ENCODE peak calls at places on chromosome 18, in seven cellular contexts. One of them, this sample, is unnamed.
A peak's percentile ranks its signal among the peaks of the same experiment; 100 is the strongest.

GRCh38 chr18:60534539-60534938 is 162.0 kb upstream of the MC4R start:
- DNase-seq in GM23248: peak; percentile 58
- DNase-seq in brain microvascular endothelial cell: peak; percentile 41
- DNase-seq in transverse colon: no peak
- DNase-seq in IMR-90: peak; percentile 24
- DNase-seq in breast epithelium: no peak
- DNase-seq in effector memory CD4-positive, alpha-beta T cell: no peak
- DNase-seq in this sample: no peak

GRCh38 chr18:13381907-13382682 is 163.5 kb downstream of the LDLRAD4 start:
- DNase-seq in GM23248: peak; percentile 78
- DNase-seq in brain microvascular endothelial cell: peak; percentile 77
- DNase-seq in transverse colon: peak; percentile 66
- DNase-seq in IMR-90: peak; percentile 21
- DNase-seq in breast epithelium: peak; percentile 82
- DNase-seq in effector memory CD4-positive, alpha-beta T cell: peak; percentile 51
- DNase-seq in this sample: no peak

GRCh38 chr18:43079422-43079821 is 36.1 kb downstream of the RIT2 start:
- DNase-seq in GM23248: no peak
- DNase-seq in brain microvascular endothelial cell: no peak
- DNase-seq in transverse colon: no peak
- DNase-seq in IMR-90: no peak
- DNase-seq in breast epithelium: no peak
- DNase-seq in effector memory CD4-positive, alpha-beta T cell: no peak
- DNase-seq in this sample: no peak

GRCh38 chr18:45802814-45803492 is 22.5 kb upstream of the SIGLEC15 start:
- DNase-seq in GM23248: peak; percentile 99
- DNase-seq in brain microvascular endothelial cell: peak; percentile 97
- DNase-seq in transverse colon: no peak
- DNase-seq in IMR-90: peak; percentile 99
- DNase-seq in breast epithelium: no peak
- DNase-seq in effector memory CD4-positive, alpha-beta T cell: no peak
- DNase-seq in this sample: no peak

GRCh38 chr18:51251625-51252024 is 54.1 kb upstream of the MEX3C start:
- DNase-seq in GM23248: no peak
- DNase-seq in brain microvascular endothelial cell: no peak
- DNase-seq in transverse colon: peak; percentile 24
- DNase-seq in IMR-90: no peak
- DNase-seq in breast epithelium: no peak
- DNase-seq in effector memory CD4-positive, alpha-beta T cell: no peak
- DNase-seq in this sample: no peak

GRCh38 chr18:13353424-13353823 is 134.9 kb downstream of the LDLRAD4 start:
- DNase-seq in GM23248: no peak
- DNase-seq in brain microvascular endothelial cell: no peak
- DNase-seq in transverse colon: no peak
- DNase-seq in IMR-90: no peak
- DNase-seq in breast epithelium: no peak
- DNase-seq in effector memory CD4-positive, alpha-beta T cell: no peak
- DNase-seq in this sample: no peak

GRCh38 chr18:45850021-45850420 is 24.5 kb downstream of the SIGLEC15 start:
- DNase-seq in GM23248: peak; percentile 48
- DNase-seq in brain microvascular endothelial cell: peak; percentile 35
- DNase-seq in transverse colon: no peak
- DNase-seq in IMR-90: no peak
- DNase-seq in breast epithelium: no peak
- DNase-seq in effector memory CD4-positive, alpha-beta T cell: no peak
- DNase-seq in this sample: peak; percentile 37

GRCh38 chr18:31227497-31228229 is 65.0 kb upstream of the DSC1 start:
- DNase-seq in GM23248: no peak
- DNase-seq in brain microvascular endothelial cell: no peak
- DNase-seq in transverse colon: no peak
- DNase-seq in IMR-90: no peak
- DNase-seq in breast epithelium: no peak
- DNase-seq in effector memory CD4-positive, alpha-beta T cell: no peak
- DNase-seq in this sample: no peak

GRCh38 chr18:5894613-5895299 is 566 bp downstream of the TMEM200C start:
- DNase-seq in GM23248: peak; percentile 31
- DNase-seq in brain microvascular endothelial cell: no peak
- DNase-seq in transverse colon: no peak
- DNase-seq in IMR-90: peak; percentile 18
- DNase-seq in breast epithelium: peak; percentile 18
- DNase-seq in effector memory CD4-positive, alpha-beta T cell: no peak
- DNase-seq in this sample: peak; percentile 17

GRCh38 chr18:12839057-12839525 is 44.9 kb downstream of the PTPN2 start:
- DNase-seq in GM23248: peak; percentile 16
- DNase-seq in brain microvascular endothelial cell: no peak
- DNase-seq in transverse colon: no peak
- DNase-seq in IMR-90: no peak
- DNase-seq in breast epithelium: no peak
- DNase-seq in effector memory CD4-positive, alpha-beta T cell: no peak
- DNase-seq in this sample: no peak

GRCh38 chr18:39600894-39601293 is 2035.3 kb upstream of the CELF4 start:
- DNase-seq in GM23248: no peak
- DNase-seq in brain microvascular endothelial cell: no peak
- DNase-seq in transverse colon: no peak
- DNase-seq in IMR-90: no peak
- DNase-seq in breast epithelium: no peak
- DNase-seq in effector memory CD4-positive, alpha-beta T cell: no peak
- DNase-seq in this sample: no peak

GRCh38 chr18:22691988-22692710 is 241.0 kb upstream of the RBBP8 start:
- DNase-seq in GM23248: peak; percentile 95
- DNase-seq in brain microvascular endothelial cell: peak; percentile 95
- DNase-seq in transverse colon: no peak
- DNase-seq in IMR-90: peak; percentile 95
- DNase-seq in breast epithelium: no peak
- DNase-seq in effector memory CD4-positive, alpha-beta T cell: no peak
- DNase-seq in this sample: no peak

GRCh38 chr18:79949571-79950439 is 1.6 kb downstream of the SLC66A2 start:
- DNase-seq in GM23248: peak; percentile 20
- DNase-seq in brain microvascular endothelial cell: no peak
- DNase-seq in transverse colon: peak; percentile 43
- DNase-seq in IMR-90: no peak
- DNase-seq in breast epithelium: no peak
- DNase-seq in effector memory CD4-positive, alpha-beta T cell: no peak
- DNase-seq in this sample: no peak

GRCh38 chr18:43978174-43978573 is 700.9 kb upstream of the SYT4 start:
- DNase-seq in GM23248: no peak
- DNase-seq in brain microvascular endothelial cell: no peak
- DNase-seq in transverse colon: no peak
- DNase-seq in IMR-90: no peak
- DNase-seq in breast epithelium: no peak
- DNase-seq in effector memory CD4-positive, alpha-beta T cell: no peak
- DNase-seq in this sample: no peak

GRCh38 chr18:7038330-7038846 is 79.2 kb downstream of the LAMA1 start:
- DNase-seq in GM23248: peak; percentile 100
- DNase-seq in brain microvascular endothelial cell: peak; percentile 99
- DNase-seq in transverse colon: peak; percentile 60
- DNase-seq in IMR-90: peak; percentile 99
- DNase-seq in breast epithelium: peak; percentile 96
- DNase-seq in effector memory CD4-positive, alpha-beta T cell: no peak
- DNase-seq in this sample: peak; percentile 93

GRCh38 chr18:36950282-36950681 is 121.4 kb downstream of the KIAA1328 start:
- DNase-seq in GM23248: no peak
- DNase-seq in brain microvascular endothelial cell: no peak
- DNase-seq in transverse colon: no peak
- DNase-seq in IMR-90: no peak
- DNase-seq in breast epithelium: no peak
- DNase-seq in effector memory CD4-positive, alpha-beta T cell: no peak
- DNase-seq in this sample: no peak

GRCh38 chr18:23619388-23619873 is 33.1 kb upstream of the NPC1 start:
- DNase-seq in GM23248: peak; percentile 55
- DNase-seq in brain microvascular endothelial cell: no peak
- DNase-seq in transverse colon: peak; percentile 17
- DNase-seq in IMR-90: no peak
- DNase-seq in breast epithelium: no peak
- DNase-seq in effector memory CD4-positive, alpha-beta T cell: no peak
- DNase-seq in this sample: no peak

GRCh38 chr18:2111456-2111855 is 459.8 kb downstream of the METTL4 start:
- DNase-seq in GM23248: peak; percentile 20
- DNase-seq in brain microvascular endothelial cell: peak; percentile 22
- DNase-seq in transverse colon: no peak
- DNase-seq in IMR-90: no peak
- DNase-seq in breast epithelium: no peak
- DNase-seq in effector memory CD4-positive, alpha-beta T cell: no peak
- DNase-seq in this sample: no peak

GRCh38 chr18:31247574-31248199 is 70.3 kb upstream of the DSG1 start:
- DNase-seq in GM23248: no peak
- DNase-seq in brain microvascular endothelial cell: peak; percentile 35
- DNase-seq in transverse colon: no peak
- DNase-seq in IMR-90: peak; percentile 9
- DNase-seq in breast epithelium: no peak
- DNase-seq in effector memory CD4-positive, alpha-beta T cell: no peak
- DNase-seq in this sample: no peak

GRCh38 chr18:3305354-3305762 is 43.4 kb downstream of the MYL12B start:
- DNase-seq in GM23248: peak; percentile 98
- DNase-seq in brain microvascular endothelial cell: peak; percentile 98
- DNase-seq in transverse colon: no peak
- DNase-seq in IMR-90: peak; percentile 100
- DNase-seq in breast epithelium: peak; percentile 82
- DNase-seq in effector memory CD4-positive, alpha-beta T cell: peak; percentile 52
- DNase-seq in this sample: no peak

GRCh38 chr18:3305933-3306332 is 44.0 kb downstream of the MYL12B start:
- DNase-seq in GM23248: peak; percentile 41
- DNase-seq in brain microvascular endothelial cell: peak; percentile 93
- DNase-seq in transverse colon: no peak
- DNase-seq in IMR-90: peak; percentile 88
- DNase-seq in breast epithelium: peak; percentile 51
- DNase-seq in effector memory CD4-positive, alpha-beta T cell: no peak
- DNase-seq in this sample: no peak

GRCh38 chr18:48930926-48931325 is 19.8 kb downstream of the SMAD7 start:
- DNase-seq in GM23248: peak; percentile 12
- DNase-seq in brain microvascular endothelial cell: no peak
- DNase-seq in transverse colon: no peak
- DNase-seq in IMR-90: no peak
- DNase-seq in breast epithelium: no peak
- DNase-seq in effector memory CD4-positive, alpha-beta T cell: no peak
- DNase-seq in this sample: no peak

GRCh38 chr18:48928787-48929186 is 22.0 kb downstream of the SMAD7 start:
- DNase-seq in GM23248: peak; percentile 75
- DNase-seq in brain microvascular endothelial cell: no peak
- DNase-seq in transverse colon: peak; percentile 86
- DNase-seq in IMR-90: peak; percentile 42
- DNase-seq in breast epithelium: no peak
- DNase-seq in effector memory CD4-positive, alpha-beta T cell: peak; percentile 81
- DNase-seq in this sample: no peak

GRCh38 chr18:48927286-48928080 is 23.3 kb downstream of the SMAD7 start:
- DNase-seq in GM23248: peak; percentile 20
- DNase-seq in brain microvascular endothelial cell: no peak
- DNase-seq in transverse colon: no peak
- DNase-seq in IMR-90: no peak
- DNase-seq in breast epithelium: no peak
- DNase-seq in effector memory CD4-positive, alpha-beta T cell: no peak
- DNase-seq in this sample: no peak

GRCh38 chr18:48929951-48930713 is 20.6 kb downstream of the SMAD7 start:
- DNase-seq in GM23248: peak; percentile 82
- DNase-seq in brain microvascular endothelial cell: peak; percentile 91
- DNase-seq in transverse colon: peak; percentile 88
- DNase-seq in IMR-90: peak; percentile 81
- DNase-seq in breast epithelium: no peak
- DNase-seq in effector memory CD4-positive, alpha-beta T cell: no peak
- DNase-seq in this sample: peak; percentile 90

GRCh38 chr18:48929212-48929612 is 21.6 kb downstream of the SMAD7 start:
- DNase-seq in GM23248: peak; percentile 50
- DNase-seq in brain microvascular endothelial cell: no peak
- DNase-seq in transverse colon: no peak
- DNase-seq in IMR-90: peak; percentile 33
- DNase-seq in breast epithelium: no peak
- DNase-seq in effector memory CD4-positive, alpha-beta T cell: no peak
- DNase-seq in this sample: no peak
- H3K4me3 ChIP-seq in GM23248: peak overlapping the region; percentile 60
- H3K4me3 ChIP-seq in brain microvascular endothelial cell: no peak overlapping the region
- H3K4me3 ChIP-seq in transverse colon: peak overlapping the region; percentile 1
- H3K4me3 ChIP-seq in IMR-90: no peak overlapping the region
- H3K4me3 ChIP-seq in breast epithelium: peak overlapping the region; percentile 39
- H3K4me3 ChIP-seq in effector memory CD4-positive, alpha-beta T cell: no peak overlapping the region
- H3K4me3 ChIP-seq in this sample: no peak overlapping the region

GRCh38 chr18:73807551-73808192 is 340.0 kb downstream of the FBXO15 start:
- DNase-seq in GM23248: no peak
- DNase-seq in brain microvascular endothelial cell: no peak
- DNase-seq in transverse colon: no peak
- DNase-seq in IMR-90: no peak
- DNase-seq in breast epithelium: no peak
- DNase-seq in effector memory CD4-positive, alpha-beta T cell: no peak
- DNase-seq in this sample: no peak
- H3K4me3 ChIP-seq in GM23248: no peak overlapping the region
- H3K4me3 ChIP-seq in brain microvascular endothelial cell: no peak overlapping the region
- H3K4me3 ChIP-seq in transverse colon: no peak overlapping the region
- H3K4me3 ChIP-seq in IMR-90: no peak overlapping the region
- H3K4me3 ChIP-seq in breast epithelium: no peak overlapping the region
- H3K4me3 ChIP-seq in effector memory CD4-positive, alpha-beta T cell: no peak overlapping the region
- H3K4me3 ChIP-seq in this sample: no peak overlapping the region

DNA sequence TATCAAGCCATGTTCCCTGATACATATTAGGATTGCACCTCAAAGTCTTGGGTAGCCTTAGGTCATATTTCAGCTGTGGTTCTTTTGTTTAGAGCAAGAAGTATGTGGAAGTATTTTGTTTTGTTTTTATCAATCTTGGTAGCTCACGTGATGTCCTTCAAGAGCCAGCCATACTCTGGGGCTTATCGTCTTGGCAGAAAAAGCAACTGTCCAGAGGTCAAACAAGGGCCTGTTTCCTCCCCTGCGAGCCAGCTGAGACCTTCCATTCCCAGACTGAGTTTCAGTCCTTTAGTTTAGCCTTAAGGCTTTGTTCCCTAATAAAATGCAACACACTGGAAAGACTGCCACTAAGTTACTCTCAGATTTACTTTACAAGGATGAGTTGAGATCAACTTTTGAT is 63.6 kb downstream of the TXNL1 start:
- DNase-seq in GM23248: no peak
- DNase-seq in brain microvascular endothelial cell: no peak
- DNase-seq in transverse colon: no peak
- DNase-seq in IMR-90: peak; percentile 35
- DNase-seq in breast epithelium: no peak
- DNase-seq in effector memory CD4-positive, alpha-beta T cell: no peak
- DNase-seq in this sample: no peak
- H3K4me3 ChIP-seq in GM23248: no peak overlapping the region
- H3K4me3 ChIP-seq in brain microvascular endothelial cell: no peak overlapping the region
- H3K4me3 ChIP-seq in transverse colon: no peak overlapping the region
- H3K4me3 ChIP-seq in IMR-90: no peak overlapping the region
- H3K4me3 ChIP-seq in breast epithelium: no peak overlapping the region
- H3K4me3 ChIP-seq in effector memory CD4-positive, alpha-beta T cell: no peak overlapping the region
- H3K4me3 ChIP-seq in this sample: no peak overlapping the region

DNA sequence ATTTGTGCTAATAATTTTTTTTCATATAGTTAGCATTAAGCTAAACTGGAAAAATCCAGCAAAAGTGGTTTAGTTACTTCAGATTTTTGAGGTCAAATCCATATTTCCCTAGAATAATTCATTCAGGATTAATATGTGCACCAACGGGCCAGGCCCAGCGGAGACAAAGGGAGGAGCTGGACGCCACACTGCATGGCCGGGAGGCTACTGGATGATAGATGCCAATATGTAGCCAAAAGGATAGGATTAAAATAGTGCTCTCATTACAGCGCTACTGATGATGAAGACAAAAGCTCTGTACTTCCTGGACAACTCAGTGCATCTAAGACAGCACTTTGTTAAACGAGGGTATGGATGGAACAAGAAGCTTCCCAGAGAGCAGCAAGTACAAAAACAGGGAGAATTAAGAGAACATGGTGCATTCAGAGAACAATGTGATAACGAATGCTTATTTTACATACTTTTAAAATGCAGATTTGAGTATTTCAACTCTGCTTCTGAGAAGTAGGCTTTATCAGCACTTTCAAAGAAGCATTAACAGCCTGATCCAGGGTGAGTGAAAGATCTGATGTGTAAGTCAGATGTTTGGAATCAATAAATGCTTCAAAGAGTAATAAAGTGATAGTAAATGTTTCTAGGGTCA is 39.8 kb downstream of the PPP4R1 start:
- DNase-seq in GM23248: no peak
- DNase-seq in brain microvascular endothelial cell: no peak
- DNase-seq in transverse colon: no peak
- DNase-seq in IMR-90: no peak
- DNase-seq in breast epithelium: no peak
- DNase-seq in effector memory CD4-positive, alpha-beta T cell: no peak
- DNase-seq in this sample: no peak
- H3K4me3 ChIP-seq in GM23248: no peak overlapping the region
- H3K4me3 ChIP-seq in brain microvascular endothelial cell: no peak overlapping the region
- H3K4me3 ChIP-seq in transverse colon: no peak overlapping the region
- H3K4me3 ChIP-seq in IMR-90: no peak overlapping the region
- H3K4me3 ChIP-seq in breast epithelium: no peak overlapping the region
- H3K4me3 ChIP-seq in effector memory CD4-positive, alpha-beta T cell: no peak overlapping the region
- H3K4me3 ChIP-seq in this sample: no peak overlapping the region

This sample was measured in Caco-2.